ENCODE peak calls at places on chromosomes 11 and 22, in four cellular contexts. L, R, K and P are unnamed samples.

GRCh38 chr22:45221201-45221600 is 19.5 kb downstream of the KIAA0930 start:
- DNase-seq in L (no peak), R (no peak), K (no peak), P (no peak)

GRCh38 chr22:43440103-43440387 is 28.2 kb downstream of the MPPED1 start:
- DNase-seq in L (no peak), R (no peak), K (no peak), P (no peak)

GRCh38 chr11:102345923-102346322 is 1.1 kb upstream of the BIRC2 start:
- DNase-seq in L (no peak), R (no peak), K (no peak), P (no peak)

GRCh38 chr11:74257934-74258553 is 53.4 kb downstream of the P4HA3 start:
- DNase-seq in L (no peak), R (no peak), K (peak), P (peak)

GRCh38 chr11:121451178-121451981 is 734 bp upstream of the SORL1 start:
- DNase-seq in L (no peak), R (no peak), K (no peak), P (no peak)

GRCh38 chr11:39341461-39341860 is 2118.0 kb downstream of the LRRC4C start:
- DNase-seq in L (no peak), R (no peak), K (no peak), P (no peak)

GRCh38 chr22:28815101-28815500 is 14.7 kb upstream of the XBP1 start:
- DNase-seq in L (no peak), R (no peak), K (no peak), P (no peak)

GRCh38 chr11:33668468-33668825 is 32.2 kb downstream of the C11orf91 start:
- DNase-seq in L (no peak), R (no peak), K (no peak), P (no peak)

GRCh38 chr11:70695086-70695960 is 297.0 kb downstream of the CTTN start:
- DNase-seq in L (no peak), R (no peak), K (no peak), P (no peak)

GRCh38 chr11:111833524-111833923 is 37.9 kb downstream of the ALG9 start:
- DNase-seq in L (no peak), R (no peak), K (no peak), P (no peak)

GRCh38 chr11:1992111-1992510 is 5.5 kb downstream of the H19 start:
- DNase-seq in L (no peak), R (no peak), K (no peak), P (no peak)

GRCh38 chr11:1988174-1988573 is 9.5 kb downstream of the H19 start:
- DNase-seq in L (no peak), R (no peak), K (no peak), P (no peak)

GRCh38 chr11:1990872-1991578 is 6.6 kb downstream of the H19 start:
- DNase-seq in L (no peak), R (no peak), K (no peak), P (no peak)

GRCh38 chr11:1987024-1987423 is 10.6 kb downstream of the H19 start:
- DNase-seq in L (no peak), R (no peak), K (no peak), P (no peak)

GRCh38 chr11:1988667-1989317 is 8.8 kb downstream of the H19 start:
- DNase-seq in L (no peak), R (no peak), K (peak), P (no peak)
- TF ChIP-seq POLR2A in L (no peak), R (no peak), K (no peak), P (no peak)

GRCh38 chr11:113341388-113342165 is 27.2 kb downstream of the TTC12 start:
- DNase-seq in L (no peak), R (no peak), K (no peak), P (no peak)

GRCh38 chr11:113339909-113340569 is 25.7 kb downstream of the TTC12 start:
- DNase-seq in L (no peak), R (no peak), K (no peak), P (no peak)

GRCh38 chr11:113334183-113334582 is 19.8 kb downstream of the TTC12 start:
- DNase-seq in L (no peak), R (no peak), K (no peak), P (no peak)

GRCh38 chr11:113332638-113333329 is 18.4 kb downstream of the TTC12 start:
- DNase-seq in L (no peak), R (no peak), K (no peak), P (no peak)

GRCh38 chr11:113338730-113339129 is 24.3 kb downstream of the TTC12 start:
- DNase-seq in L (no peak), R (no peak), K (no peak), P (no peak)
- TF ChIP-seq CTCF in L (no peak), R (no peak), K (no peak), P (no peak)

GRCh38 chr22:22010358-22010757 is 27.8 kb upstream of the TOP3B start:
- DNase-seq in L (no peak), R (no peak), K (no peak), P (no peak)
- H3K27ac ChIP-seq in L (no peak), R (no peak), K (no peak), P (no peak)

GRCh38 chr11:68211546-68211945 is 1.6 kb downstream of the KMT5B start:
- DNase-seq in L (no peak), R (no peak), K (no peak), P (no peak)
- TF ChIP-seq POLR2A in L (no peak), R (no peak), K (no peak), P (no peak)

GRCh38 chr11:92531051-92531747 is 306.6 kb downstream of the FAT3 start:
- DNase-seq in L (no peak), R (no peak), K (no peak), P (no peak)

GRCh38 chr11:92528051-92528450 is 303.4 kb downstream of the FAT3 start:
- DNase-seq in L (no peak), R (no peak), K (no peak), P (no peak)

DNA sequence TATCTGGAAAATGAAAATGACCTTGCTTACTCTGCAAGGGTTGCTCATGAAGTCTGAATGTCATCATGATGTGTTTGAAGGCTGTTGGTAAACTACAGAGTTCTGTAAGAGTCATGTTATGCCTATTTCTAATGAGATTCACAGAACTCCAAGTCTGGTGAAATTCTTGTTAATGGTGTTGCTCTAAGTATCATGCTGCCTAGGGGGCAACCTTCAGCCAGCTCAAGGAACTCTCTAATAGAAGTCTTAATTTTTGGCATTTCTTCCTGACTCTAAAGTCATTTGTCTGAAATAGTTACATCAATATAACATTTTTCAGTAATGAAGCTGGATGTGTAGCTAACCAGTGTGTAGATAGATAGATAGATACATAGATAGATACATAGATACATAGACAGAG is 302.8 kb downstream of the FAT3 start:
- DNase-seq in L (no peak), R (no peak), K (no peak), P (no peak)
- TF ChIP-seq CTCF in L (no peak), R (no peak), K (no peak), P (no peak)